ENCODE peak calls at places on chromosomes 2 and 18, in five cellular contexts. U, Q, N, W and H are unnamed samples.

GRCh38 chr18:21505231-21505630 is 95.3 kb downstream of the ESCO1 start:
- DNase-seq in W (no peak), Q (no peak), N (no peak), U (no peak), H (no peak)

GRCh38 chr2:81598437-81598836 is 1293.9 kb upstream of the LRRTM1 start:
- DNase-seq in W (no peak), U (no peak), N (no peak), Q (no peak), H (no peak)

GRCh38 chr2:138090330-138090729 is 126.1 kb downstream of the HNMT start:
- DNase-seq in W (no peak), N (peak), Q (peak), U (peak), H (peak)

GRCh38 chr2:232880764-232881351 is 10.8 kb downstream of the SNORC start:
- DNase-seq in N (no peak), Q (peak), W (no peak), U (no peak), H (no peak)

GRCh38 chr2:69214898-69215297 is 172.1 kb downstream of the GFPT1 start:
- DNase-seq in Q (peak), U (peak), N (no peak), W (no peak), H (no peak)

GRCh38 chr18:71115261-71115660 is 826.4 kb downstream of the SOCS6 start:
- DNase-seq in W (no peak), U (no peak), N (no peak), Q (no peak), H (no peak)

GRCh38 chr2:119389615-119390306 is 23.0 kb downstream of the DBI start:
- DNase-seq in W (no peak), Q (no peak), N (no peak), U (no peak), H (no peak)

GRCh38 chr2:186842373-186842772 is 6.6 kb downstream of the ZSWIM2 start:
- DNase-seq in Q (no peak), U (no peak), W (no peak), N (no peak), H (no peak)

GRCh38 chr2:200408428-200409311 is 101.2 kb downstream of the KCTD18 start:
- DNase-seq in U (peak), Q (no peak), N (peak), W (no peak), H (no peak)

GRCh38 chr2:26469092-26469710 is 8.7 kb downstream of the OTOF start:
- DNase-seq in W (peak), U (peak), Q (peak), N (peak), H (peak)

GRCh38 chr2:20291106-20291564 is 59.5 kb downstream of the PUM2 start:
- DNase-seq in W (no peak), U (peak), N (peak), Q (peak), H (peak)

GRCh38 chr2:96097951-96098823 is 18.2 kb downstream of the ADRA2B start:
- DNase-seq in U (no peak), Q (peak), N (no peak), W (no peak), H (no peak)

GRCh38 chr18:74508366-74508765 is 12.2 kb downstream of the CNDP2 start:
- DNase-seq in N (no peak), W (no peak), U (no peak), Q (no peak), H (no peak)

GRCh38 chr2:43158259-43158880 is 68.0 kb downstream of the ZFP36L2 start:
- DNase-seq in N (no peak), W (no peak), U (peak), Q (no peak), H (peak)

GRCh38 chr2:112835553-112836535 is 735 bp downstream of the IL1B start:
- DNase-seq in W (no peak), Q (no peak), N (no peak), U (no peak), H (no peak)

DNA sequence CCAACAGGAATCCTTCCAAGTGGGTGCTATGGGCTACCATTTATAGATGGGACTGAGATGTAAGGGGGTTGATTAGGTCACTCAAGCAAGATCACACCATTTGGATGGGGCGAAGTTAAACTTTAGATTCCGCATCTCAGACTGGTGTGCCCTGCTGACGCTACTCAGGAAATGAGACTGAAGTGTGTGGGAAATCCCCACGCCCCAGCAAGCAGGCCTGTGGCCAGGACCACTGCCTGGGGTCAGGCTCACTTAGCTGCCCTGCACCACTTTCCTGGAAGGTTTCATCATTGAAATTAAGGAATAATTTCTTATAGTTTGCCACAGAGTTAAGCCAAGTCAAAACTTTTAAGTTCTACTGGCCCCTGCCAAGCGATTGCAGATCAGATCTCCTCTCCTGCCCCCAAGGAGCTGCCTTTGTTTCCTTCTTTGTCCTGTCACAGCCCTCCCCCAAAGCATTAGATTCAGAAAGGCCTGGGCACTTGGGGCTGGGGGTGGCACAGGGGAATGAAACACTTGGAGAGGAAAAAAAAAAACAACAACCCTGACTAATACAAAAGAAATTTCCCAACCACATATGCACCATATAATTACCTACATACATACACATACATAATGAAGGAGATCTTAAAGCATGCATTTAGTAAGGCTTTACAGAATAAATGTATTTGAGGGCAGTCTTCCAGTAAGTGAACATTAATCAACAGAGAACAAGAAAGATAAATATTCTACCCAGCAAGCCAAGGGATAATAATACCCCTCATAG is 70.2 kb upstream of the PPP1CB start:
- DNase-seq in N (no peak), W (peak), U (no peak), Q (no peak), H (no peak)
- TF ChIP-seq REST in N (no peak), W (no peak), U (no peak), Q (no peak), H (no peak)

DNA sequence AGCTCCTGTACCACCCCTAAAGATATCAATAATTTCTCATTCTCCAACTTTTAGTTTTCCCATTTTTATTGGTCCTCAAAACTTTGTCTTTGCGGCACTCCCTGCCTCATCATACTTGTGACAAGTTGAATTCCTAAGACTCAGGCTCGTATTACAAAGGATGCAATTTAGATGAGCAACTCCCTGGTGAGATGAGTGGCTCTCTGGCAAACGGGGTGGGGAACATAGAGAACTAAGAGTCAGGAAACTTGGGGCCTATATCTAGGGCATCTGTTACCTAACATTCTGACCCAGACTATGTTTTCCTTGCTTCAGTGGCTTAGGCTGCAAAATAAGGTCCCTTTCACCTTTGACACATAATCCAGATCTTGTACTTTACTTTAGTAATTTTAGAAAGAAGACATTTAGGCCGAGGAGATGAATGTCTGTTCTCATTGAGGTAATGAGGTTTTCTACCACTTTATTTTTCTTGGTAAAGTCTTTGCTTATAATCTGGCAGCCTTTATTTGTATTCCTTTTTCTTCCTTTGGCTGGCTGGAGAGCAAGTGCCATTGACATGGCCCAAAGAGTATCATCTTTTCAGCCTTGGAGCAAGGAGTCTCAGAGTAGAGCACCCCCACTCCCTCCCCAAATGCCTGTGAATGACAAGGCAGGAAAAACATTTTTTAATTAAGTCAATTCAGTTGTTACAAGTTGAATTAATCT is 15.4 kb downstream of the TSPYL6 start:
- DNase-seq in N (no peak), U (no peak), Q (no peak), W (no peak), H (no peak)
- H3K27ac ChIP-seq in N (no peak), U (no peak), Q (no peak), W (no peak), H (no peak)

GRCh38 chr18:1006965-1007364 is 102.3 kb downstream of the ADCYAP1 start:
- DNase-seq in W (no peak), N (no peak), U (no peak), Q (no peak), H (no peak)
- TF ChIP-seq GABPA in W (no peak), N (no peak), U (no peak), Q (no peak), H (no peak)

GRCh38 chr2:85265304-85265703 is 62.5 kb downstream of the TGOLN2 start:
- DNase-seq in U (no peak), W (no peak), Q (no peak), N (no peak), H (no peak)

GRCh38 chr2:85259865-85260264 is 67.9 kb downstream of the TGOLN2 start:
- DNase-seq in U (no peak), N (no peak), W (no peak), Q (peak), H (no peak)

GRCh38 chr2:85263591-85263990 is 64.2 kb downstream of the TGOLN2 start:
- DNase-seq in Q (no peak), N (no peak), U (no peak), W (no peak), H (no peak)

GRCh38 chr2:85266424-85267041 is 61.3 kb downstream of the TGOLN2 start:
- DNase-seq in W (no peak), N (peak), Q (peak), U (peak), H (peak)

GRCh38 chr2:85264471-85264870 is 63.3 kb downstream of the TGOLN2 start:
- DNase-seq in U (no peak), W (no peak), N (no peak), Q (no peak), H (no peak)
- TF ChIP-seq REST in U (no peak), W (no peak), N (no peak), Q (no peak), H (no peak)

DNA sequence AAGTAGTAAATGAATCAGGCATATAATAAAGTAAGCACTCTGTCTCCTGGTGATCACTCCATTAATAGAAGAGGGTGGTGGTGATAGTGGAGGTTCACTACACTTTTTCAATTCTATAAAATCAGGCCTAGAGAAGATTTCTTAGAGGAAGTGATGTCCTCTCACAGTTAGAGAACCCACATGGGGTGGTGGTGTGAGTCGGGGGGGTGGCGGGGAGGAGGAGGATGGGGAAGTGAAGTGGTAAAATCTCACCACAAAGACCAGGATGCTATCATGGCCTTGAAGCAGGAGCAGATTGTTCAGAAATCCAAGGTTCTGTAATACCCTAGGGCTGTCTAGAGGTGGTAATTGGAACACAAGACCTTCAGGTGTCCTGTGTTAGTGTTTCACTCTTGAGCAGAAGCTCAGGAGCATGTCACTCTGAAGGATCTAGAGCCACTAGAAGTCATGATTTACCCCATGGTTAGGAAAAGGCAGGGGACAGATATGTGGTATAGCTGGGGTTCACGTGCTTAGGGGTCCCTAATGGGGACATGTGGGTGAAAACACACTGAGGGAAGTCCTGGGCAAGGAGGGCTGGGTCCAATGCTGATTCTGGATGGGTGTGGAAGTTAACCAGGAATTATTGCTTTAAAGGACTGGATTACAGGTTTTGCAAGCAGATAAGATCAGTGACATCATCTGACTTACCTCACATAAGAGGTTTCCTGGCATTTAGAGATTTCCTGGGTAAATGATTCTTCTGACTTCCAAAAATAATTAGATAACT is 31.0 kb downstream of the RNF125 start:
- DNase-seq in N (no peak), Q (no peak), U (no peak), W (no peak), H (peak)
- H3K27ac ChIP-seq in N (no peak), Q (no peak), U (no peak), W (peak), H (peak)

GRCh38 chr18:61833387-61833786 is 59.4 kb downstream of the RNF152 start:
- DNase-seq in W (peak), U (no peak), N (no peak), Q (peak), H (peak)
- TF ChIP-seq GABPA in W (no peak), U (no peak), N (no peak), Q (peak), H (peak)

GRCh38 chr2:190656301-190656700 is 7.4 kb downstream of the NAB1 start:
- DNase-seq in Q (no peak), W (no peak), N (no peak), U (no peak), H (no peak)
- TF ChIP-seq REST in Q (no peak), W (no peak), N (no peak), U (no peak), H (no peak)

GRCh38 chr2:6927186-6927585 is 10.0 kb downstream of the RNF144A start:
- DNase-seq in N (peak), W (no peak), Q (peak), U (no peak), H (no peak)
- H3K27ac ChIP-seq in N (no peak), W (no peak), Q (no peak), U (no peak), H (no peak)